ENCODE peak calls at places on chromosomes 3 and 15, in six cellular contexts. H, T, S, P, U and B are unnamed samples.
A peak's percentile ranks its signal among the peaks of the same experiment; 100 is the strongest.

GRCh38 chr3:53192608-53193007 is 31.6 kb downstream of the PRKCD start:
- DNase-seq in H (no peak), T (no peak), S (no peak), P (no peak), U (no peak), B (no peak)

GRCh38 chr3:123997543-123997942 is 5.6 kb upstream of the ROPN1 start:
- DNase-seq in H (no peak), T (no peak), S (no peak), P (no peak), U (no peak), B (peak; percentile 24)

GRCh38 chr3:133933097-133934024 is 37.7 kb upstream of the RAB6B start:
- DNase-seq in H (no peak), T (no peak), S (no peak), P (peak; percentile 0), U (no peak), B (no peak)

GRCh38 chr15:48876057-48876456 is 1.9 kb upstream of the EID1 start:
- DNase-seq in H (no peak), T (no peak), S (no peak), P (no peak), U (no peak), B (no peak)

GRCh38 chr15:98838387-98839259 is 169.0 kb downstream of the PGPEP1L start:
- DNase-seq in H (no peak), T (no peak), S (no peak), P (no peak), U (no peak), B (no peak)

GRCh38 chr3:177554900-177555759 is 357.8 kb upstream of the TBL1XR1 start:
- DNase-seq in H (peak; percentile 79), T (no peak), S (no peak), P (no peak), U (no peak), B (peak; percentile 54)

GRCh38 chr3:180747805-180748361 is 68.6 kb upstream of the CCDC39 start:
- DNase-seq in H (no peak), T (no peak), S (no peak), P (no peak), U (no peak), B (no peak)

GRCh38 chr3:12150112-12150511 is 8.6 kb downstream of the TIMP4 start:
- DNase-seq in H (no peak), T (no peak), S (no peak), P (no peak), U (no peak), B (no peak)

GRCh38 chr3:43180027-43180426 is 74.1 kb upstream of the POMGNT2 start:
- DNase-seq in H (peak; percentile 69), T (no peak), S (peak; percentile 13), P (peak; percentile 27), U (peak; percentile 52), B (peak; percentile 93)

GRCh38 chr3:12375572-12375971 is 86.7 kb downstream of the PPARG start:
- DNase-seq in H (no peak), T (no peak), S (no peak), P (no peak), U (no peak), B (no peak)

GRCh38 chr3:173894-174293 is 22.7 kb upstream of the CHL1 start:
- DNase-seq in H (no peak), T (no peak), S (no peak), P (no peak), U (no peak), B (no peak)

GRCh38 chr3:141336672-141337522 is 31.4 kb upstream of the ZBTB38 start:
- DNase-seq in H (peak; percentile 91), T (no peak), S (no peak), P (no peak), U (no peak), B (peak; percentile 85)

GRCh38 chr3:129628169-129628522 is 21.7 kb upstream of the PLXND1 start:
- DNase-seq in H (no peak), T (no peak), S (no peak), P (no peak), U (no peak), B (no peak)

GRCh38 chr15:96353931-96354730 is 23.6 kb downstream of the NR2F2 start:
- DNase-seq in H (peak; percentile 56), T (no peak), S (no peak), P (peak; percentile 87), U (no peak), B (peak; percentile 58)

GRCh38 chr15:76991048-76991447 is 3.9 kb upstream of the PSTPIP1 start:
- DNase-seq in H (no peak), T (no peak), S (no peak), P (no peak), U (no peak), B (no peak)

GRCh38 chr3:171835116-171835515 is 8.0 kb upstream of the TMEM212 start:
- DNase-seq in H (no peak), T (no peak), S (no peak), P (no peak), U (no peak), B (no peak)

GRCh38 chr15:91887321-91887720 is 33.8 kb downstream of the SLCO3A1 start:
- DNase-seq in H (no peak), T (no peak), S (no peak), P (no peak), U (no peak), B (no peak)

GRCh38 chr3:134597390-134597975 is 53.3 kb downstream of the KY start:
- DNase-seq in H (peak; percentile 49), T (no peak), S (no peak), P (no peak), U (no peak), B (no peak)

GRCh38 chr3:72907851-72908620 is 20.2 kb downstream of the GXYLT2 start:
- DNase-seq in H (peak; percentile 53), T (no peak), S (no peak), P (no peak), U (no peak), B (peak; percentile 59)

GRCh38 chr3:76997733-76998132 is 42.2 kb upstream of the ROBO2 start:
- DNase-seq in H (no peak), T (no peak), S (no peak), P (no peak), U (no peak), B (no peak)

GRCh38 chr15:62075595-62076279 is 9.0 kb downstream of the C2CD4A start:
- DNase-seq in H (peak; percentile 66), T (no peak), S (no peak), P (peak; percentile 80), U (no peak), B (no peak)

GRCh38 chr3:153658151-153658550 is 463.0 kb upstream of the ARHGEF26 start:
- DNase-seq in H (no peak), T (no peak), S (no peak), P (no peak), U (no peak), B (no peak)

GRCh38 chr15:83106994-83107840 is at the start of gene TM6SF1:
- DNase-seq in H (no peak), T (no peak), S (no peak), P (peak; percentile 9), U (peak; percentile 38), B (peak; percentile 10)

GRCh38 chr3:140595295-140595694 is 82.6 kb upstream of the TRIM42 start:
- DNase-seq in H (peak; percentile 51), T (no peak), S (no peak), P (no peak), U (no peak), B (no peak)

GRCh38 chr3:47421741-47422649 is 41.2 kb downstream of the PTPN23 start:
- DNase-seq in H (peak; percentile 36), T (no peak), S (no peak), P (peak; percentile 49), U (peak; percentile 57), B (peak; percentile 48)